ENCODE peak calls at places on chromosomes 3 and 15, in four cellular contexts. U is K562, Y is upper lobe of left lung, O is NB4. A is an unnamed sample.

GRCh38 chr3:13229291-13229949 is 156.2 kb upstream of the IQSEC1 start:
- DNase-seq in U (peak; percentile 71), Y (no peak), O (peak; percentile 65), A (no peak)

GRCh38 chr15:34370643-34371042 is 3.6 kb upstream of the LPCAT4 start:
- DNase-seq in U (no peak), Y (no peak), O (no peak), A (no peak)

GRCh38 chr3:168272343-168272984 is 176.7 kb upstream of the GOLIM4 start:
- DNase-seq in U (no peak), Y (no peak), O (no peak), A (no peak)

GRCh38 chr15:67943961-67944674 is 104.3 kb upstream of the RNU6-1 start:
- DNase-seq in U (no peak), Y (no peak), O (no peak), A (no peak)

GRCh38 chr3:173009410-173009809 is 131.6 kb downstream of the SPATA16 start:
- DNase-seq in U (no peak), Y (peak; percentile 45), O (no peak), A (no peak)

GRCh38 chr3:141795719-141796435 is 32.7 kb downstream of the GRK7 start:
- DNase-seq in U (no peak), Y (no peak), O (peak; percentile 88), A (peak; percentile 94)

GRCh38 chr15:39079296-39079834 is 501.5 kb upstream of the THBS1 start:
- DNase-seq in U (no peak), Y (no peak), O (no peak), A (no peak)

GRCh38 chr15:44177139-44177538 is 17.9 kb downstream of the FRMD5 start:
- DNase-seq in U (no peak), Y (no peak), O (no peak), A (no peak)

GRCh38 chr15:64251121-64251520 is 88.3 kb upstream of the PPIB start:
- DNase-seq in U (no peak), Y (no peak), O (no peak), A (no peak)

GRCh38 chr3:47895241-47895640 is 92.3 kb downstream of the DHX30 start:
- DNase-seq in U (no peak), Y (no peak), O (no peak), A (no peak)

GRCh38 chr3:107988464-107989156 is 102.2 kb downstream of the CD47 start:
- DNase-seq in U (no peak), Y (no peak), O (no peak), A (peak; percentile 73)

GRCh38 chr3:13414040-13414729 is 5.9 kb downstream of the NUP210 start:
- DNase-seq in U (peak; percentile 45), Y (peak; percentile 75), O (peak; percentile 97), A (peak; percentile 31)

GRCh38 chr3:97793415-97794019 is 28.3 kb upstream of the CRYBG3 start:
- DNase-seq in U (peak; percentile 5), Y (no peak), O (peak; percentile 63), A (no peak)

GRCh38 chr3:194373028-194373427 is 3.5 kb upstream of the LRRC15 start:
- DNase-seq in U (no peak), Y (no peak), O (no peak), A (no peak)

GRCh38 chr15:88630141-88630721 is 8.6 kb upstream of the ISG20 start:
- DNase-seq in U (no peak), Y (peak; percentile 70), O (no peak), A (no peak)

GRCh38 chr15:98551936-98552562 is 96.3 kb upstream of the IGF1R start:
- DNase-seq in U (no peak), Y (no peak), O (no peak), A (peak; percentile 36)

GRCh38 chr3:170572665-170573253 is 13.1 kb downstream of the SLC7A14 start:
- DNase-seq in U (no peak), Y (no peak), O (peak; percentile 3), A (no peak)

GRCh38 chr15:39774688-39775267 is 7.9 kb downstream of the FSIP1 start:
- DNase-seq in U (no peak), Y (no peak), O (peak; percentile 19), A (no peak)

GRCh38 chr15:45187894-45188830 is at the start of gene SHF:
- DNase-seq in U (peak; percentile 93), Y (no peak), O (peak; percentile 49), A (no peak)

GRCh38 chr3:172868565-172869172 is 118.1 kb downstream of the ECT2 start:
- DNase-seq in U (no peak), Y (no peak), O (no peak), A (no peak)

GRCh38 chr3:32325957-32326356 is 65.7 kb upstream of the CMTM7 start:
- DNase-seq in U (no peak), Y (no peak), O (no peak), A (no peak)

GRCh38 chr15:81400640-81401236 is 26.7 kb upstream of the TMC3 start:
- DNase-seq in U (peak; percentile 47), Y (no peak), O (peak; percentile 65), A (no peak)

GRCh38 chr3:58037141-58037910 is 29.1 kb downstream of the FLNB start:
- DNase-seq in U (no peak), Y (no peak), O (no peak), A (no peak)

GRCh38 chr3:31710123-31710841 is 177.6 kb downstream of the STT3B start:
- DNase-seq in U (no peak), Y (no peak), O (no peak), A (no peak)

GRCh38 chr15:66261056-66261455 is 7.5 kb upstream of the MEGF11 start:
- DNase-seq in U (no peak), Y (no peak), O (no peak), A (no peak)

GRCh38 chr3:114418724-114419543 is 125.1 kb downstream of the TIGIT start:
- DNase-seq in U (peak; percentile 42), Y (no peak), O (peak; percentile 72), A (no peak)

GRCh38 chr3:77726509-77726908 is 686.6 kb downstream of the ROBO2 start:
- DNase-seq in U (no peak), Y (no peak), O (no peak), A (no peak)

GRCh38 chr3:44208568-44208967 is 33.1 kb upstream of the TOPAZ1 start:
- DNase-seq in U (no peak), Y (no peak), O (no peak), A (no peak)

GRCh38 chr3:113212155-113212844 is 943 bp downstream of the BOC start:
- DNase-seq in U (no peak), Y (no peak), O (peak; percentile 61), A (peak; percentile 88)

GRCh38 chr3:160448845-160449659 is 534 bp downstream of the TRIM59 start:
- DNase-seq in U (no peak), Y (peak; percentile 89), O (no peak), A (no peak)

GRCh38 chr15:29064290-29064689 is 178.5 kb downstream of the APBA2 start:
- DNase-seq in U (no peak), Y (no peak), O (no peak), A (peak; percentile 37)

GRCh38 chr3:171810278-171811058 is at the start of gene PLD1:
- DNase-seq in U (peak; percentile 71), Y (peak; percentile 95), O (peak; percentile 89), A (no peak)

GRCh38 chr3:106339551-106339950 is 470.7 kb upstream of the CBLB start:
- DNase-seq in U (no peak), Y (no peak), O (no peak), A (no peak)

GRCh38 chr15:25892126-25892525 is 29.0 kb upstream of the ATP10A start:
- DNase-seq in U (no peak), Y (no peak), O (no peak), A (no peak)

GRCh38 chr3:138423316-138423715 is 11.1 kb upstream of the ESYT3 start:
- DNase-seq in U (no peak), Y (no peak), O (no peak), A (no peak)

GRCh38 chr15:73906346-73907017 is 19.8 kb upstream of the LOXL1 start:
- DNase-seq in U (no peak), Y (no peak), O (peak; percentile 38), A (no peak)

GRCh38 chr3:73072634-73073033 is 11.2 kb downstream of the EBLN2 start:
- DNase-seq in U (peak; percentile 11), Y (no peak), O (peak; percentile 52), A (no peak)

GRCh38 chr15:58260911-58261267 is 122.7 kb downstream of the AQP9 start:
- DNase-seq in U (no peak), Y (no peak), O (no peak), A (peak; percentile 88)

GRCh38 chr15:41546846-41547786 is 3.1 kb upstream of the RPAP1 start:
- DNase-seq in U (no peak), Y (no peak), O (no peak), A (no peak)

DNA sequence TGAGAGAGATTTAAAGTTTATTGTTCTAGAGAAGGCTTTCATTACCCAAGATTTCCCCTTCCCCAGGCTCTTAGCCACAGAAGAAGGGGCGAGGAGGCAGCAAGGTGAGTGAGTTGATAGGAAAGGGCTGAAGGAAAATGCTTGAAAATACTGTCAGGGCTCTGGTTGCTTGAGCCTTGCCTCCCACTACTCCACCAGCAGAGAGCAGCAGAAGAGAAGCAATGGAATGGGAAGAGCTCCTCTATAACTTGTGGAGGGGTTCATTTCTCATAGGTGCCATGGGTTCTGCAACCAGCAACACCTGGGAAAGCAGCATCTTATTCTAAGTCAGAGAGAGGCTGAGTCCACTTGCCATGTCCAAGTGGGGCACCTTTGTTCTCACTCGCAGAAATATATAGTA is 184.0 kb upstream of the CNTN6 start:
- DNase-seq in U (no peak), Y (no peak), O (peak; percentile 2), A (no peak)
- TF ChIP-seq CTCF in U (peak; percentile 6), Y (no peak), O (peak; percentile 6), A (no peak)

DNA sequence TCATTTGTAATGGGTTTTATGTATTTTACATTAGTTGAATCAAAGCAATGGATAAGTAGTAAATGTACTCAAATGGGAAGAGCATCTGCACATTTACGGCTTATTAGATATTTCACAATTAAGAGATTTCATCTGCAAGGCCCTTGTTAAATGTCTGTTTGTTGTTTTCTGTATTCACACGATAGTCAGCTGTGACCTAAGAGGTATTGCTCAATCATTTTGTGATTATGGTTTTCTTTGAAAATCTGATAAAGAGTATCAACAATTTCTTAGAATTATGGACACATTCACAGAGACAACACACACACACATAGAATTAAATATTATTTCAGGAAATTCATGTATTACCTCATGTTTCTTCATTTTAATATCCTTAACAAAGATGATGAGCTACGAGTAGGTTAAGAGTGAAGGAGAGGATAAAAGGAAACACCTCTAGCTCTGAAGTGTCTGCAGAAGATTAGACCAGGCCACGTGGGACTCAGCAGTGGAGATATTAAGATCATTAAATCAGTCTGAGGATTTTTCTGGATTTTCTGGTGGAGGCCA is 121.9 kb upstream of the POU1F1 start:
- DNase-seq in U (no peak), Y (no peak), O (no peak), A (no peak)
- H3K4me3 ChIP-seq in U (no peak overlapping the region), Y (no peak overlapping the region), O (no peak overlapping the region), A (no peak overlapping the region)

DNA sequence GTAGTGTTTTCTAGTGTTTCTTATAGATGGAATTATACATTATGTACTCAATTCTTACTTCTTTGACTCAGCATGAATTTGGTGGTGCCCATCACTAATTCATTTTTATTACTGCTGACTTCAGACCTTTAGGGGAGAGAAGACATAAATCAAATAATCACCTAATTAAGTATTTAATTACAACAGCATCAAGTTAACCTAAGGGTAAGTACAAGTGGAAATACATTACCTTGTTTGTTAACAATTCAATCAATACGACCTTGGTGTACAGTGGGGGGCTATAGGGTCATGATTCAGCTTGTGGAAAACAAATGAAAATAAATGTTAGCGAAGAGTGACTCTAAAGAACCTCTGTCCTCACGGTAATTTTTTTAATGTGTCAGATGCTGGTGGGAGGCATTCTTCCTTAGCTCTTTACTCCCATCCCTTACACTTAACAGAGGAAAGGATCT is 538 bp upstream of the CAPN7 start:
- DNase-seq in U (no peak), Y (no peak), O (no peak), A (no peak)
- TF ChIP-seq POLR2A in U (no peak), Y (no peak), O (no peak), A (no peak)

GRCh38 chr3:118636841-118637240 is 397.8 kb downstream of the IGSF11 start:
- DNase-seq in U (no peak), Y (no peak), O (peak; percentile 7), A (no peak)
- TF ChIP-seq CTCF in U (peak; percentile 23), Y (no peak), O (peak; percentile 27), A (no peak)